ENCODE peak calls at places on chromosomes 3 and 15, in ten cellular contexts. R, M, W, G, P, E, Q, L, O and T are unnamed samples.

GRCh38 chr3:108130247-108130646 is 39.4 kb upstream of the CD47 start:
- DNase-seq in O (no peak), Q (no peak), G (no peak), R (no peak), L (no peak), W (no peak), P (no peak), M (no peak), E (no peak), T (no peak)

GRCh38 chr3:104992618-104993017 is 374.1 kb upstream of the ALCAM start:
- DNase-seq in W (no peak), L (no peak), E (no peak), P (no peak), R (no peak), O (no peak), Q (no peak), M (no peak), G (no peak), T (no peak)

GRCh38 chr3:179840985-179841384 is 188.1 kb downstream of the USP13 start:
- DNase-seq in E (no peak), R (no peak), W (peak; percentile 74), P (no peak), L (peak; percentile 33), G (no peak), O (peak; percentile 3), M (no peak), Q (no peak), T (no peak)

GRCh38 chr3:77038468-77038927 is 1.4 kb upstream of the ROBO2 start:
- DNase-seq in R (peak; percentile 23), W (peak; percentile 76), M (peak; percentile 86), O (peak; percentile 79), E (no peak), L (peak; percentile 68), Q (peak; percentile 35), P (peak; percentile 65), G (no peak), T (no peak)

GRCh38 chr3:106428565-106428994 is 559.8 kb upstream of the CBLB start:
- DNase-seq in Q (peak; percentile 52), M (no peak), G (no peak), R (peak; percentile 64), O (peak; percentile 35), E (peak; percentile 25), W (peak; percentile 96), P (no peak), L (peak; percentile 97), T (no peak)

GRCh38 chr15:59917504-59918157 is 86.5 kb upstream of the FOXB1 start:
- DNase-seq in L (no peak), G (peak; percentile 38), Q (peak; percentile 8), M (peak; percentile 87), W (peak; percentile 51), E (peak; percentile 58), O (peak; percentile 71), R (peak; percentile 89), P (peak; percentile 52), T (peak; percentile 17)

GRCh38 chr3:64462203-64463120 is 225.3 kb downstream of the ADAMTS9 start:
- DNase-seq in O (no peak), E (no peak), G (no peak), P (no peak), M (no peak), R (no peak), W (peak; percentile 87), Q (no peak), L (peak; percentile 88), T (no peak)

GRCh38 chr3:131221731-131222130 is 159.8 kb upstream of the NUDT16 start:
- DNase-seq in W (peak; percentile 68), E (no peak), O (no peak), Q (no peak), M (no peak), P (no peak), G (no peak), L (no peak), R (no peak), T (no peak)

GRCh38 chr3:152400912-152401311 is 132.2 kb downstream of the MBNL1 start:
- DNase-seq in R (no peak), Q (no peak), M (no peak), W (peak; percentile 92), L (peak; percentile 73), G (no peak), P (no peak), O (no peak), E (no peak), T (no peak)

GRCh38 chr3:134441321-134441720 is 44.5 kb downstream of the ANAPC13 start:
- DNase-seq in P (no peak), L (no peak), E (no peak), O (no peak), W (peak; percentile 49), R (no peak), Q (no peak), G (no peak), M (no peak), T (no peak)

GRCh38 chr3:156764761-156765160 is 61.4 kb upstream of the LEKR1 start:
- DNase-seq in M (no peak), P (no peak), L (no peak), E (no peak), W (no peak), R (no peak), Q (no peak), G (no peak), O (no peak), T (no peak)

GRCh38 chr15:77505556-77505955 is 84.9 kb downstream of the HMG20A start:
- DNase-seq in M (no peak), O (no peak), E (no peak), G (no peak), R (no peak), P (no peak), W (no peak), Q (no peak), L (no peak), T (no peak)

GRCh38 chr3:128066111-128066510 is 13.9 kb downstream of the SEC61A1 start:
- DNase-seq in W (no peak), R (no peak), M (no peak), G (no peak), P (no peak), Q (no peak), L (no peak), O (no peak), E (no peak), T (no peak)

GRCh38 chr3:124834723-124835718 is 52.1 kb downstream of the ITGB5 start:
- DNase-seq in L (no peak), E (peak; percentile 28), M (peak; percentile 98), O (peak; percentile 78), Q (no peak), W (peak; percentile 35), P (peak; percentile 62), R (peak; percentile 71), G (peak; percentile 19), T (no peak)

GRCh38 chr3:190591080-190591479 is 77.2 kb downstream of the IL1RAP start:
- DNase-seq in R (no peak), G (no peak), Q (no peak), O (no peak), E (no peak), M (peak; percentile 41), L (no peak), P (no peak), W (no peak), T (no peak)

GRCh38 chr15:31136612-31137328 is 35.2 kb upstream of the TRPM1 start:
- DNase-seq in E (no peak), O (no peak), W (no peak), M (no peak), Q (no peak), G (no peak), R (no peak), L (no peak), P (no peak), T (no peak)

GRCh38 chr3:196843435-196844110 is 24.1 kb upstream of the SENP5 start:
- DNase-seq in L (no peak), O (no peak), P (no peak), M (no peak), G (no peak), E (no peak), W (no peak), Q (no peak), R (no peak), T (no peak)

GRCh38 chr3:67006460-67006859 is 8.4 kb downstream of the KBTBD8 start:
- DNase-seq in L (no peak), G (no peak), M (no peak), E (no peak), Q (no peak), W (peak; percentile 18), R (no peak), P (no peak), O (no peak), T (no peak)

GRCh38 chr15:79084308-79084968 is 6.1 kb downstream of the RASGRF1 start:
- DNase-seq in G (no peak), Q (no peak), R (no peak), E (no peak), W (no peak), L (no peak), M (no peak), O (peak; percentile 29), P (no peak), T (no peak)

GRCh38 chr15:71290002-71290401 is 174.7 kb downstream of the THSD4 start:
- DNase-seq in G (no peak), L (no peak), M (no peak), W (no peak), E (no peak), R (no peak), O (no peak), P (no peak), Q (no peak), T (no peak)

GRCh38 chr15:94052711-94053110 is 178.7 kb upstream of the MCTP2 start:
- DNase-seq in Q (no peak), O (no peak), G (no peak), P (no peak), L (no peak), M (no peak), W (no peak), E (no peak), R (no peak), T (no peak)

GRCh38 chr15:43370310-43370974 is 401 bp downstream of the ZSCAN29 start:
- DNase-seq in P (peak; percentile 61), E (no peak), R (peak; percentile 13), M (no peak), O (peak; percentile 3), W (peak; percentile 31), L (no peak), Q (no peak), G (no peak), T (no peak)

GRCh38 chr3:127226946-127227842 is 34.3 kb downstream of the PRR23E start:
- DNase-seq in G (no peak), W (peak; percentile 19), O (peak; percentile 15), E (no peak), M (no peak), L (no peak), R (peak; percentile 31), Q (no peak), P (peak; percentile 4), T (no peak)

GRCh38 chr15:68691667-68692066 is 112.9 kb downstream of the CORO2B start:
- DNase-seq in P (no peak), M (peak; percentile 79), G (no peak), L (no peak), W (no peak), O (peak; percentile 27), Q (no peak), E (no peak), R (no peak), T (no peak)

GRCh38 chr3:12230406-12230805 is 58.5 kb upstream of the PPARG start:
- DNase-seq in E (no peak), G (no peak), W (no peak), L (no peak), P (no peak), R (no peak), Q (no peak), O (no peak), M (no peak), T (no peak)